ENCODE peak calls at places on chromosomes 7 and 10, in six cellular contexts. E is AG04450, Z is body of pancreas, T is mucosa of descending colon, M is K562, S is right lobe of liver. P is an unnamed sample.

GRCh38 chr10:91206427-91206826 is 14.0 kb upstream of the PCGF5 start:
- DNase-seq in E (no peak), Z (no peak), T (no peak), M (no peak), S (no peak), P (no peak)

GRCh38 chr10:9301148-9301547 is 1246.7 kb downstream of the GATA3 start:
- DNase-seq in E (no peak), Z (no peak), T (no peak), M (no peak), S (no peak), P (no peak)

GRCh38 chr10:70680899-70681730 is 8.8 kb downstream of the ADAMTS14 start:
- DNase-seq in E (no peak), Z (no peak), T (no peak), M (no peak), S (no peak), P (no peak)

GRCh38 chr7:16998481-16999051 is 116.8 kb upstream of the AGR3 start:
- DNase-seq in E (no peak), Z (no peak), T (no peak), M (no peak), S (no peak), P (no peak)

GRCh38 chr7:128091106-128091505 is 59.9 kb upstream of the LRRC4 start:
- DNase-seq in E (no peak), Z (no peak), T (peak; percentile 5), M (no peak), S (peak; percentile 76), P (no peak)

GRCh38 chr10:46518028-46518725 is 38.3 kb downstream of the GPRIN2 start:
- DNase-seq in E (no peak), Z (no peak), T (no peak), M (no peak), S (peak; percentile 36), P (peak; percentile 11)

GRCh38 chr7:74575083-74575803 is 82.3 kb upstream of the GTF2I start:
- DNase-seq in E (no peak), Z (no peak), T (no peak), M (no peak), S (no peak), P (no peak)

GRCh38 chr7:786472-787255 is 45.6 kb upstream of the SUN1 start:
- DNase-seq in E (peak; percentile 21), Z (peak; percentile 69), T (no peak), M (peak; percentile 86), S (peak; percentile 76), P (peak; percentile 84)

GRCh38 chr7:41886906-41887311 is 184.0 kb upstream of the INHBA start:
- DNase-seq in E (peak; percentile 88), Z (peak; percentile 40), T (peak; percentile 79), M (no peak), S (no peak), P (peak; percentile 56)

GRCh38 chr10:13206546-13207443 is 27.4 kb downstream of the UCMA start:
- DNase-seq in E (peak; percentile 21), Z (no peak), T (no peak), M (no peak), S (no peak), P (no peak)

GRCh38 chr10:27360581-27361172 is 120.1 kb upstream of the ACBD5 start:
- DNase-seq in E (peak; percentile 29), Z (peak; percentile 82), T (peak; percentile 65), M (peak; percentile 70), S (peak; percentile 80), P (peak; percentile 72)

GRCh38 chr10:116254422-116255152 is 18.4 kb downstream of the GFRA1 start:
- DNase-seq in E (no peak), Z (no peak), T (no peak), M (no peak), S (no peak), P (no peak)

GRCh38 chr7:146772581-146772980 is 656.0 kb downstream of the CNTNAP2 start:
- DNase-seq in E (no peak), Z (no peak), T (no peak), M (no peak), S (no peak), P (no peak)

GRCh38 chr10:59077855-59078254 is 98.6 kb upstream of the PHYHIPL start:
- DNase-seq in E (no peak), Z (no peak), T (no peak), M (no peak), S (no peak), P (no peak)

GRCh38 chr10:75276029-75276872 is 40.5 kb upstream of the COMTD1 start:
- DNase-seq in E (no peak), Z (no peak), T (peak; percentile 61), M (peak; percentile 54), S (no peak), P (peak; percentile 46)

GRCh38 chr10:100311307-100311706 is 18.7 kb downstream of the PKD2L1 start:
- DNase-seq in E (no peak), Z (no peak), T (no peak), M (no peak), S (no peak), P (no peak)

GRCh38 chr10:99888623-99889022 is 106.2 kb downstream of the ABCC2 start:
- DNase-seq in E (no peak), Z (no peak), T (no peak), M (no peak), S (no peak), P (no peak)

GRCh38 chr7:101718747-101719260 is 89.7 kb upstream of the MYL10 start:
- DNase-seq in E (no peak), Z (no peak), T (no peak), M (no peak), S (no peak), P (no peak)

GRCh38 chr10:49645417-49646255 is 31.8 kb downstream of the CHAT start:
- DNase-seq in E (no peak), Z (no peak), T (no peak), M (no peak), S (peak; percentile 20), P (no peak)

GRCh38 chr10:103916901-103917300 is 1.1 kb downstream of the STN1 start:
- DNase-seq in E (no peak), Z (peak; percentile 62), T (no peak), M (no peak), S (no peak), P (no peak)

GRCh38 chr10:103917326-103918052 is 495 bp downstream of the STN1 start:
- DNase-seq in E (no peak), Z (peak; percentile 67), T (peak; percentile 82), M (peak; percentile 14), S (no peak), P (peak; percentile 42)

GRCh38 chr10:103918053-103918846 is at the start of gene STN1:
- DNase-seq in E (peak; percentile 92), Z (peak; percentile 98), T (peak; percentile 99), M (peak; percentile 92), S (peak; percentile 99), P (peak; percentile 98)

GRCh38 chr10:103916254-103916653 is 1.7 kb downstream of the STN1 start:
- DNase-seq in E (no peak), Z (no peak), T (no peak), M (no peak), S (no peak), P (no peak)

DNA sequence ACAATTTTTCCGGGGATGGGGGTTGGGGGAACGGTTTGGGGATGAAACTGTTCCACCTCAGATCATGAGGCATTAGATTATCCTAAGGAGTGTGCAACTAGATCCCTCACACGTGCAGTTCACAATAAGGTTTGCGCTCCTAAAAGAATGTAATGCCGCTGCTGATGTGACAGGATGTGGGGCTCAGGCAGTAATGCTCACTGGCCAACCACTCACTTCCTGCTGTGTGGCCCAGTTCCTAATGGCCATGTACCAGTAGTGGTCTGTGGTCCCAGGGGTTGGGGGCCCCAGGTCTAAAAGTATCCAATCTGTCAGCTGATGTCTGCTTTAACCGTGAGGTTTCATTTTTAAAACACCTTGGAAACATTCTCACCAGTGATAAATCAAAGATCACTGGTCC is 2.2 kb downstream of the STN1 start:
- DNase-seq in E (no peak), Z (peak; percentile 42), T (no peak), M (no peak), S (no peak), P (peak; percentile 68)
- H3K4me3 ChIP-seq in E (peak overlapping the region; percentile 1), Z (no peak overlapping the region), T (no peak overlapping the region), M (no peak overlapping the region), S (no peak overlapping the region), P (peak overlapping the region; percentile 0)

GRCh38 chr7:5690931-5691461 is 90.5 kb downstream of the RNF216 start:
- DNase-seq in E (no peak), Z (no peak), T (no peak), M (no peak), S (no peak), P (no peak)
- H3K4me3 ChIP-seq in E (no peak overlapping the region), Z (no peak overlapping the region), T (no peak overlapping the region), M (no peak overlapping the region), S (no peak overlapping the region), P (no peak overlapping the region)

DNA sequence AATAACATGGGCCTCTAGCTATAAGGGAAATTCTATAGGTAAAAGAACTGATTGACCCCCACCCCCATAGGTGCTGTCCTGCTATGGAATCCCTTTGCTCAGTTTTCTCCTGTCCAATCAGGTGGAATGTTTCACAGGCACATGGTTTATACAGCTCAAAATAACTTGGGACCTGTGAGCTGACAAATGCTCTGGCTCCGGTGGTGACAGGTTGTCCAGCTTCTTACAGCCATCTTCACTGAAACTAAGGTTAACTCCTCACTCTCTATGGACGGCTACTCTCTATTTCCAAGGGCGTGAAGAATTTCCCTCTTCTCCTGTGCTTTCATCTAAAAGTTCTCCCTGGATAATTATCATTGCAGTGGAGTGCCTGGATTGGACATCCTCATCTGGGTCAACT is at the start of gene MYPN:
- DNase-seq in E (no peak), Z (no peak), T (no peak), M (no peak), S (no peak), P (no peak)
- H3K4me3 ChIP-seq in E (peak within 1 kb of the TSS; percentile 28), Z (no peak within 1 kb of the TSS), T (no peak within 1 kb of the TSS), M (no peak within 1 kb of the TSS), S (no peak within 1 kb of the TSS), P (no peak within 1 kb of the TSS)

GRCh38 chr7:132400667-132401142 is 175.6 kb downstream of the PLXNA4 start:
- DNase-seq in E (no peak), Z (no peak), T (no peak), M (no peak), S (peak; percentile 66), P (no peak)

GRCh38 chr7:132403465-132404110 is 172.7 kb downstream of the PLXNA4 start:
- DNase-seq in E (no peak), Z (no peak), T (no peak), M (no peak), S (no peak), P (no peak)

GRCh38 chr7:132402751-132403245 is 173.5 kb downstream of the PLXNA4 start:
- DNase-seq in E (no peak), Z (no peak), T (peak; percentile 48), M (no peak), S (no peak), P (no peak)

GRCh38 chr7:132404261-132404660 is 172.0 kb downstream of the PLXNA4 start:
- DNase-seq in E (no peak), Z (no peak), T (no peak), M (no peak), S (no peak), P (no peak)

GRCh38 chr7:132402096-132402495 is 174.2 kb downstream of the PLXNA4 start:
- DNase-seq in E (no peak), Z (no peak), T (no peak), M (no peak), S (no peak), P (no peak)
- H3K4me3 ChIP-seq in E (no peak overlapping the region), Z (no peak overlapping the region), T (no peak overlapping the region), M (no peak overlapping the region), S (no peak overlapping the region), P (no peak overlapping the region)

GRCh38 chr7:37645276-37646040 is 38.1 kb upstream of the GPR141 start:
- DNase-seq in E (no peak), Z (peak; percentile 9), T (no peak), M (no peak), S (no peak), P (no peak)
- H3K4me3 ChIP-seq in E (no peak overlapping the region), Z (no peak overlapping the region), T (no peak overlapping the region), M (no peak overlapping the region), S (no peak overlapping the region), P (no peak overlapping the region)

P was measured in Peyer's patch.